ENCODE peak calls at places on chromosomes 1 and 21, in ten cellular contexts. I is GOT3; C is body of pancreas; B is NCI-H345; Q is endodermal cell; H is activated CD4-positive, alpha-beta T cell treated with anti-CD3 and anti-CD28 coated beads, Interleukin-2, amount 50 U/mL, for 48 hours; U is OCI-M1; L is GM12891; P is left lung; R is NCI-H2107. V is an unnamed sample.

GRCh38 chr21:9758888-9759287 is 762.5 kb upstream of the TPTE start:
- DNase-seq in I (no peak), C (no peak), B (no peak), Q (no peak), H (no peak), U (no peak), L (no peak), P (no peak), R (no peak), V (no peak)

GRCh38 chr1:209029737-209030136 is 553.8 kb upstream of the CAMK1G start:
- DNase-seq in I (no peak), C (no peak), B (no peak), Q (no peak), H (no peak), U (peak; percentile 22), L (no peak), P (no peak), R (no peak), V (no peak)

GRCh38 chr1:179816196-179816960 is 61.2 kb downstream of the TOR1AIP2 start:
- DNase-seq in I (no peak), C (no peak), B (peak; percentile 33), Q (no peak), H (no peak), U (no peak), L (no peak), P (no peak), R (no peak), V (no peak)

GRCh38 chr1:225857256-225857655 is 24.9 kb downstream of the TMEM63A start:
- DNase-seq in I (no peak), C (no peak), B (no peak), Q (no peak), H (no peak), U (no peak), L (no peak), P (no peak), R (no peak), V (no peak)

GRCh38 chr21:31288191-31288590 is 55.9 kb downstream of the TIAM1 start:
- DNase-seq in I (no peak), C (no peak), B (no peak), Q (no peak), H (no peak), U (no peak), L (no peak), P (no peak), R (no peak), V (no peak)

GRCh38 chr1:32361674-32362473 is 411 bp downstream of the FAM229A start:
- DNase-seq in I (no peak), C (peak; percentile 56), B (no peak), Q (peak; percentile 83), H (peak; percentile 51), U (no peak), L (peak; percentile 62), P (no peak), R (no peak), V (no peak)

GRCh38 chr1:217332426-217333065 is 298.3 kb downstream of the GPATCH2 start:
- DNase-seq in I (no peak), C (peak; percentile 13), B (peak; percentile 50), Q (no peak), H (no peak), U (no peak), L (no peak), P (no peak), R (no peak), V (no peak)

GRCh38 chr21:15804247-15804985 is 74.6 kb downstream of the USP25 start:
- DNase-seq in I (no peak), C (no peak), B (no peak), Q (no peak), H (no peak), U (no peak), L (no peak), P (no peak), R (no peak), V (no peak)

GRCh38 chr1:234114648-234115307 is 210.3 kb downstream of the SLC35F3 start:
- DNase-seq in I (no peak), C (peak; percentile 33), B (peak; percentile 69), Q (peak; percentile 60), H (peak; percentile 30), U (peak; percentile 76), L (peak; percentile 30), P (no peak), R (no peak), V (peak; percentile 35)

GRCh38 chr1:59673575-59674467 is 140.9 kb upstream of the HOOK1 start:
- DNase-seq in I (no peak), C (peak; percentile 43), B (no peak), Q (peak; percentile 52), H (no peak), U (no peak), L (no peak), P (peak; percentile 82), R (no peak), V (no peak)

GRCh38 chr1:3426956-3427535 is 27.4 kb upstream of the ARHGEF16 start:
- DNase-seq in I (no peak), C (no peak), B (no peak), Q (no peak), H (no peak), U (no peak), L (no peak), P (no peak), R (no peak), V (no peak)

GRCh38 chr1:44290250-44291094 is 64.6 kb downstream of the ERI3 start:
- DNase-seq in I (no peak), C (no peak), B (no peak), Q (peak; percentile 62), H (no peak), U (peak; percentile 92), L (no peak), P (no peak), R (no peak), V (peak; percentile 88)

GRCh38 chr1:61082336-61083013 is at the start of gene NFIA:
- DNase-seq in I (no peak), C (peak; percentile 69), B (peak; percentile 55), Q (peak; percentile 78), H (peak; percentile 41), U (peak; percentile 75), L (no peak), P (peak; percentile 59), R (no peak), V (peak; percentile 83)

GRCh38 chr1:117591248-117591647 is 14.6 kb upstream of the TENT5C start:
- DNase-seq in I (no peak), C (peak; percentile 81), B (no peak), Q (no peak), H (no peak), U (no peak), L (no peak), P (peak; percentile 68), R (no peak), V (no peak)

GRCh38 chr1:25157846-25158245 is 74.5 kb downstream of the SYF2 start:
- DNase-seq in I (no peak), C (no peak), B (no peak), Q (no peak), H (no peak), U (no peak), L (no peak), P (no peak), R (no peak), V (no peak)

GRCh38 chr1:245173446-245174178 is 18.8 kb downstream of the KIF26B start:
- DNase-seq in I (no peak), C (no peak), B (peak; percentile 13), Q (no peak), H (no peak), U (no peak), L (no peak), P (no peak), R (no peak), V (no peak)

GRCh38 chr1:100440075-100440809 is 87.9 kb downstream of the CDC14A start:
- DNase-seq in I (no peak), C (no peak), B (no peak), Q (peak; percentile 77), H (peak; percentile 81), U (peak; percentile 81), L (no peak), P (no peak), R (no peak), V (peak; percentile 44)

GRCh38 chr1:111720274-111720976 is 18.8 kb downstream of the INKA2 start:
- DNase-seq in I (no peak), C (no peak), B (no peak), Q (no peak), H (no peak), U (no peak), L (no peak), P (no peak), R (no peak), V (no peak)